ENCODE peak calls at places on chromosomes 13 and 19, in six cellular contexts. F is mesenchymal stem cell, Y is neural progenitor cell, D is GM12878, O is IMR-90, I is GM23248. P is an unnamed sample.

GRCh38 chr19:19662866-19663291 is 597 bp downstream of the ATP13A1 start:
- DNase-seq in O (peak; percentile 4), Y (no peak), D (no peak), I (peak; percentile 66), F (peak; percentile 42), P (no peak)

GRCh38 chr19:18167975-18168645 is 5.5 kb upstream of the IFI30 start:
- DNase-seq in Y (peak; percentile 67), F (peak; percentile 47), O (peak; percentile 16), I (peak; percentile 62), D (no peak), P (peak; percentile 73)

GRCh38 chr19:44593294-44593693 is 20.1 kb upstream of the IGSF23 start:
- DNase-seq in D (no peak), F (no peak), O (no peak), I (no peak), Y (no peak), P (no peak)

GRCh38 chr13:75635621-75636338 is at the start of gene LMO7:
- DNase-seq in I (peak; percentile 83), D (no peak), F (peak; percentile 72), O (peak; percentile 52), Y (peak; percentile 78), P (peak; percentile 85)

GRCh38 chr13:94620286-94620896 is 18.7 kb downstream of the GPR180 start:
- DNase-seq in Y (peak; percentile 70), I (peak; percentile 53), O (peak; percentile 41), D (no peak), F (peak; percentile 49), P (peak; percentile 40)

GRCh38 chr19:13965377-13965896 is 13.1 kb downstream of the DCAF15 start:
- DNase-seq in D (no peak), I (no peak), Y (no peak), O (no peak), F (no peak), P (no peak)

GRCh38 chr19:46766569-46767317 is 20.5 kb upstream of the STRN4 start:
- DNase-seq in D (no peak), Y (peak; percentile 69), O (no peak), F (no peak), I (peak; percentile 38), P (no peak)

GRCh38 chr19:14114854-14115253 is 2.7 kb downstream of the PRKACA start:
- DNase-seq in F (no peak), Y (peak; percentile 60), I (peak; percentile 56), D (no peak), O (no peak), P (peak; percentile 31)

GRCh38 chr19:11244846-11245589 is 5.6 kb downstream of the ANGPTL8 start:
- DNase-seq in I (no peak), D (no peak), O (no peak), Y (no peak), F (no peak), P (no peak)

GRCh38 chr19:6590458-6591319 is at the start of gene CD70:
- DNase-seq in F (no peak), I (peak; percentile 38), O (no peak), Y (peak; percentile 80), D (peak; percentile 88), P (no peak)

GRCh38 chr13:97231832-97232201 is 9.7 kb downstream of the MBNL2 start:
- DNase-seq in D (no peak), Y (no peak), O (peak; percentile 81), I (peak; percentile 80), F (no peak), P (no peak)

GRCh38 chr13:64871742-64872141 is 2358.4 kb downstream of the PCDH9 start:
- DNase-seq in Y (no peak), I (no peak), D (no peak), O (no peak), F (no peak), P (no peak)

GRCh38 chr13:20911037-20911436 is 8.5 kb upstream of the XPO4 start:
- DNase-seq in F (no peak), D (no peak), O (no peak), I (no peak), Y (no peak), P (no peak)

GRCh38 chr13:97715763-97716162 is 237.7 kb upstream of the IPO5 start:
- DNase-seq in F (no peak), D (no peak), I (no peak), O (no peak), Y (no peak), P (no peak)

GRCh38 chr13:98318263-98318878 is 141.3 kb upstream of the RNF113B start:
- DNase-seq in Y (no peak), I (no peak), F (no peak), D (no peak), O (no peak), P (no peak)

GRCh38 chr13:55977436-55977835 is 1163.3 kb upstream of the PRR20A start:
- DNase-seq in O (no peak), D (no peak), Y (no peak), I (no peak), F (no peak), P (no peak)

GRCh38 chr13:25169356-25169755 is 2.7 kb downstream of the AMER2 start:
- DNase-seq in Y (no peak), O (no peak), D (no peak), F (no peak), I (no peak), P (no peak)

GRCh38 chr19:46451352-46451751 is 20.0 kb downstream of the PNMA8A start:
- DNase-seq in Y (no peak), O (no peak), I (no peak), D (no peak), F (no peak), P (no peak)

DNA sequence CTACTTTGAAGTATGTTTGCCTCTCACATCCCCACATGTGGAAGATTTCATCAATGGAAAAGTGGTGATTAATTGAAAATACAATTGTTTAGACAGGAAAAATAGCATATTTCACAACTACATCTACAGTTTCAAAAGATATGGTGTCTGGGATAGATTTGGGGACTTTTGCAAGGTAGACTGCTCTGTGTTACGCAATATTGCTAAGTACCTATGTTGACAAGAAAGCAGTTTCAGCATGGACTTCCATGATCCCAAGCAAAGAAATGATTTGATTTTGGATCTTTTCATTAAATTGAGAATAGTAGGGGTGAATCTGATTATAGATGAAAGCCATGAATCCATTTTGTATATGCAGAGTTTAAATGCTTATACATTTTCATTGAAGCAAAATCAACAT is 10.5 kb downstream of the ZNF160 start:
- DNase-seq in I (no peak), O (no peak), D (no peak), F (no peak), Y (no peak), P (no peak)
- H3K9me3 ChIP-seq in I (no peaks in the 10 kb centered on the region), O (no peaks in the 10 kb centered on the region), D (peaks cover 5% of the 10 kb centered on the region), F (peaks cover 9% of the 10 kb centered on the region), Y (no peaks in the 10 kb centered on the region), P (no peaks in the 10 kb centered on the region)

GRCh38 chr19:5268801-5269200 is 71.8 kb downstream of the PTPRS start:
- DNase-seq in F (no peak), O (no peak), Y (no peak), I (no peak), D (no peak), P (no peak)

GRCh38 chr19:5264453-5264852 is 76.2 kb downstream of the PTPRS start:
- DNase-seq in D (no peak), O (no peak), I (no peak), Y (no peak), F (no peak), P (no peak)

GRCh38 chr19:5262721-5263120 is 77.9 kb downstream of the PTPRS start:
- DNase-seq in Y (no peak), F (no peak), O (no peak), D (no peak), I (no peak), P (no peak)

GRCh38 chr19:5263615-5264014 is 77.0 kb downstream of the PTPRS start:
- DNase-seq in F (no peak), O (no peak), D (no peak), I (no peak), Y (no peak), P (no peak)

DNA sequence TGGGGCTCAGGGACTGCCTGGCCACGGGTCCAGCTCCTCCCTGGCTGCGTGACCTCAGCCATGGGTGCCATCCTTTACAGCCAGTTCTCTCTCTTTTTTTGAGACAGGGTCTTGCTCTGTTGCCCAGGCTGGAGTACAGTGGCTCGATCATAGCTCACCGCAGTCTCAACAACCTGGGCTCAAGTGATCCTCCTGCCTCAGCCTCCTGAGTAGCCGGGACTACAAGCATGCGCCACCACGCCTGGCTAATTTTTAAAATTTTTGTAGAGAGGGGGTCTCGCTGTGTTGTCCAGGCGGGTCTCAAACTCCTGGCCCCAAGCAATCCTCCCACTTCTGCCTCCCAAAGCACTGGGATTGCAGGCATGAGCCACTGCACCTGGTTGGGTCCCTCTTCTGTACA is 75.4 kb downstream of the PTPRS start:
- DNase-seq in Y (no peak), D (no peak), O (no peak), F (no peak), I (no peak), P (no peak)
- H3K36me3 ChIP-seq in Y (no peaks in the 10 kb centered on the region), D (no peaks in the 10 kb centered on the region), O (peaks cover 36% of the 10 kb centered on the region), F (peaks cover 59% of the 10 kb centered on the region), I (no peaks in the 10 kb centered on the region), P (peaks cover 46% of the 10 kb centered on the region)

DNA sequence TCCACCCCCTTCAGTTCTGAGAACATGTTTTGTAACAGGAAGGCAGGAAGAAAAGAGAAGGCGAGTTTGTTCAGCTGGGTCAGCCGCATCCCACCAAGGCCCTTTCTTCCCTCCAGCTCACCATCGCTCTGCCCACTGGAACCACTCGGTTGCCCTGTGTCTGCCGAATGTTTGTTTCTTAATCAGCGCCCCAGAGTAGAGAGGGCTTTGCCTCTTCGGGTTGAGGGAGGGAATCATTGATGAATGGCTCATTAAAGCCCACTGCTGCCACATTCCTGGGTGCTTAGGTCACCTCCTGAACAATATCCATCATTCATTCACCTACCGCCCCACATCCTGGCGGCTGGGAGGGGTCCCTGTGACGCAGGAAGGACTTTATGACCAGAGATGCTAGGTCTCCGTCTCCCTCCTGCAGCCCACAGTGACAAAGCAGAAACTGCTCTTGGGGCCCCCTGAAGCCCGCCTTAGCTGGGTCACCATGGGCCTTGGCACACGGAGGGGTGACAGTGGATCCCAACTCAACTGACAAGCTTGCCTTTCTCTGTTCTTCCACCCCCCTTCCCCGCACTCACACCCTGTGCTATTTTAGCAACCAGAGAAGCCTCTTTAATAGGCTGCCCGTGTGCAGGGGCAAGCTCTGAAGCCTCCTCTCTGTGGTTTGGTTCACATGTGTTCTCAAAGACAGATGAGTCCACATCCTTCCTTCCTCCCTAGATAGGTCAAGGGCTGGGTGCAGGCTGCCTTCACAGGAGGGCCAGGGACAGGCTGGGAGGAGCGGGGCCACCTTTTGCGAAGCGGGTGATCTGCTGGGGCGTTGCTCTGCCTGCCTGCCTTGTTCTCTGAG is 46.2 kb downstream of the ACTN4 start:
- DNase-seq in I (peak; percentile 79), F (peak; percentile 84), D (no peak), O (peak; percentile 63), Y (peak; percentile 87), P (peak; percentile 65)
- H3K9ac ChIP-seq in I (peak overlapping the region; percentile 67), F (peak overlapping the region; percentile 23), D (peak overlapping the region; percentile 35), O (peak overlapping the region; percentile 53), Y (no peak overlapping the region), P (no peak overlapping the region)

GRCh38 chr13:91882918-91883317 is 484.5 kb downstream of the GPC5 start:
- DNase-seq in F (no peak), D (no peak), I (no peak), Y (no peak), O (no peak), P (no peak)
- H3K9me3 ChIP-seq in F (no peaks in the 10 kb centered on the region), D (no peaks in the 10 kb centered on the region), I (no peaks in the 10 kb centered on the region), Y (no peaks in the 10 kb centered on the region), O (peaks cover 2% of the 10 kb centered on the region), P (no peaks in the 10 kb centered on the region)

GRCh38 chr13:40946485-40946884 is 72.6 kb downstream of the ELF1 start:
- DNase-seq in I (no peak), D (no peak), Y (no peak), O (no peak), F (no peak), P (no peak)
- H3K36me3 ChIP-seq in I (peaks cover 63% of the 10 kb centered on the region), D (peaks cover 44% of the 10 kb centered on the region), Y (no peaks in the 10 kb centered on the region), O (peaks cover 20% of the 10 kb centered on the region), F (peaks cover 21% of the 10 kb centered on the region), P (peaks cover 92% of the 10 kb centered on the region)